ENCODE peak calls at places on chromosomes 1 and 21, in eight cellular contexts. V is ovary; T is AG10803; C is neural progenitor cell; U is CD8-positive, alpha-beta memory T cell; F is fibroblast of the aortic adventitia; L is cardiac muscle cell; Y is BE2C. G is an unnamed sample.

GRCh38 chr1:168084396-168085231 is 52.1 kb downstream of the GPR161 start:
- DNase-seq in V (peak), T (peak), C (peak), U (peak), F (peak), L (peak), Y (peak), G (peak)

GRCh38 chr1:24964811-24965570 is 34.9 kb upstream of the RUNX3 start:
- DNase-seq in V (no peak), T (peak), C (no peak), U (peak), F (no peak), L (no peak), Y (no peak), G (no peak)

GRCh38 chr1:95396557-95396956 is 162.5 kb downstream of the RWDD3 start:
- DNase-seq in V (no peak), T (no peak), C (no peak), U (no peak), F (no peak), L (no peak), Y (peak), G (no peak)

GRCh38 chr1:230807029-230807428 is 59.8 kb downstream of the CAPN9 start:
- DNase-seq in V (no peak), T (no peak), C (no peak), U (no peak), F (no peak), L (no peak), Y (no peak), G (no peak)

GRCh38 chr1:147851149-147851548 is 51.4 kb upstream of the GJA8 start:
- DNase-seq in V (no peak), T (no peak), C (no peak), U (no peak), F (no peak), L (no peak), Y (no peak), G (peak)

GRCh38 chr1:170663011-170663410 is 920 bp upstream of the PRRX1 start:
- DNase-seq in V (no peak), T (peak), C (peak), U (no peak), F (peak), L (no peak), Y (no peak), G (peak)

GRCh38 chr1:55071477-55071876 is 32.1 kb downstream of the PCSK9 start:
- DNase-seq in V (no peak), T (peak), C (peak), U (no peak), F (peak), L (peak), Y (no peak), G (peak)

GRCh38 chr1:104294259-104294658 is 544.6 kb downstream of the AMY1C start:
- DNase-seq in V (no peak), T (no peak), C (no peak), U (no peak), F (no peak), L (no peak), Y (peak), G (no peak)

GRCh38 chr1:77857557-77857956 is 30.9 kb upstream of the NEXN start:
- DNase-seq in V (no peak), T (peak), C (no peak), U (no peak), F (peak), L (no peak), Y (no peak), G (peak)

GRCh38 chr1:234722904-234723588 is 113.1 kb upstream of the IRF2BP2 start:
- DNase-seq in V (peak), T (peak), C (no peak), U (peak), F (peak), L (no peak), Y (peak), G (peak)

GRCh38 chr21:37082856-37083611 is 10.0 kb downstream of the TTC3 start:
- DNase-seq in V (no peak), T (no peak), C (no peak), U (no peak), F (no peak), L (no peak), Y (no peak), G (no peak)

GRCh38 chr1:72230746-72231145 is 51.6 kb downstream of the NEGR1 start:
- DNase-seq in V (no peak), T (peak), C (no peak), U (no peak), F (peak), L (no peak), Y (no peak), G (no peak)

GRCh38 chr1:248812736-248813425 is 12.8 kb downstream of the SH3BP5L start:
- DNase-seq in V (no peak), T (no peak), C (no peak), U (no peak), F (no peak), L (no peak), Y (no peak), G (no peak)

GRCh38 chr1:45544530-45544929 is 6.1 kb upstream of the AKR1A1 start:
- DNase-seq in V (no peak), T (no peak), C (no peak), U (no peak), F (no peak), L (no peak), Y (no peak), G (no peak)

GRCh38 chr1:35530946-35531345 is 26.3 kb downstream of the KIAA0319L start:
- DNase-seq in V (no peak), T (no peak), C (no peak), U (no peak), F (no peak), L (no peak), Y (no peak), G (no peak)

GRCh38 chr1:94039514-94039870 is 81.5 kb downstream of the ABCA4 start:
- DNase-seq in V (peak), T (peak), C (peak), U (peak), F (peak), L (peak), Y (peak), G (peak)

GRCh38 chr1:18384477-18384876 is 96.3 kb upstream of the KLHDC7A start:
- DNase-seq in V (no peak), T (no peak), C (no peak), U (no peak), F (no peak), L (no peak), Y (no peak), G (no peak)

GRCh38 chr1:175887981-175888428 is 144.6 kb upstream of the TNR start:
- DNase-seq in V (peak), T (peak), C (peak), U (no peak), F (peak), L (peak), Y (peak), G (peak)

GRCh38 chr1:158564608-158565007 is 5.8 kb downstream of the OR6P1 start:
- DNase-seq in V (no peak), T (no peak), C (no peak), U (no peak), F (no peak), L (no peak), Y (no peak), G (no peak)

GRCh38 chr1:93171549-93172050 is 8.6 kb downstream of the TMED5 start:
- DNase-seq in V (no peak), T (no peak), C (no peak), U (no peak), F (no peak), L (no peak), Y (no peak), G (no peak)

GRCh38 chr1:48677306-48678287 is 99.1 kb downstream of the BEND5 start:
- DNase-seq in V (peak), T (peak), C (peak), U (no peak), F (peak), L (peak), Y (peak), G (peak)

GRCh38 chr1:170592591-170593111 is 60.7 kb downstream of the GORAB start:
- DNase-seq in V (no peak), T (peak), C (no peak), U (no peak), F (peak), L (no peak), Y (no peak), G (no peak)

GRCh38 chr1:181061891-181062777 is 26.4 kb upstream of the IER5 start:
- DNase-seq in V (no peak), T (peak), C (no peak), U (peak), F (no peak), L (no peak), Y (no peak), G (no peak)

GRCh38 chr1:37073752-37074151 is 39.4 kb upstream of the GRIK3 start:
- DNase-seq in V (no peak), T (no peak), C (no peak), U (no peak), F (no peak), L (no peak), Y (peak), G (no peak)

GRCh38 chr1:161082996-161083742 is 6.2 kb downstream of the NECTIN4 start:
- DNase-seq in V (peak), T (peak), C (no peak), U (no peak), F (peak), L (no peak), Y (peak), G (peak)

GRCh38 chr1:203534526-203534925 is 40.6 kb downstream of the OPTC start:
- DNase-seq in V (peak), T (peak), C (peak), U (no peak), F (peak), L (no peak), Y (no peak), G (peak)

GRCh38 chr1:186487163-186487562 is 26.2 kb upstream of the PDC start:
- DNase-seq in V (no peak), T (no peak), C (no peak), U (no peak), F (no peak), L (no peak), Y (no peak), G (peak)
- H3K4me3 ChIP-seq in V (no peak), T (no peak), C (no peak), U (no peak), F (no peak), L (no peak), Y (no peak), G (no peak)

DNA sequence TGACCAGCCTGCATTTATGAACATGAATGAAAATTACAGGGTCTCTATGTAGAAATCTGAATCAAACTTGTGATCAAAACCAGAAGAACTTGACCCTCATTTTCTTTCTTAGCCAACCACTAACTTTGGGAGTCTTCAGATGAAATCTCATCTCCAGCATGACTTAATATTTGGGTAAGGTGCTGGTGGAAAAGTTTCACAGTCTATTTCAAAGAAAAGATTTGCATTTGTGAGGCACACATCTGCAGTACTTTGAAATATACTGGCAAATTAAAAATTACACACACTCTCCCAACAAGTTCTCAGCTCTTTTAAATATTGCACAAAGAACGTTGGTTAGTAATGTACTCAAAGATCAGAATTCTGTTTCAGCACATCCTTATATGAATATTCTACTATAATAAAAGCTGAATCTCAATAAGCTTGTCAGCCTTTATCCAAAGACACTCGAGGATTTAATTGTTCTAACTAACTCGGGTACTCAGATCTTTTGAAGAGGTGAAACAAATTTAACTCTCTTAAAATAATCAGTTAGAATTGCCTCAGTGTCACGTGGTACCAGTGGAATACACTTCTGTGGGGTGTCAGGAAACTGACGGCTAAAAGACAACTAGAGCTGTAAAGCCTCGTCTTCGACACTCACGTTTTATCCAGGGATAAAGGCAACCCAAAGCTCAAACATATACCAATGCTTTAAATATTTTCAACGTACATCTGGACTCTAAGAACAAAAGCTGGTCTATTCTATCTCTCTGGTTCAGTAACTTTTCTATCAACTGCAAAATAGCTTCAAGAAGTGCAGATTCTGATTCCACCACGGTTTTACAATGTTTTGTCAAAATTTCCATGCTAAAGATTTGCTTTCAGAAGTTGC is 19.1 kb downstream of the SAMSN1 start:
- DNase-seq in V (no peak), T (no peak), C (no peak), U (no peak), F (no peak), L (peak), Y (no peak), G (no peak)
- H3K4me3 ChIP-seq in V (no peak), T (no peak), C (no peak), U (peak), F (no peak), L (no peak), Y (no peak), G (no peak)

DNA sequence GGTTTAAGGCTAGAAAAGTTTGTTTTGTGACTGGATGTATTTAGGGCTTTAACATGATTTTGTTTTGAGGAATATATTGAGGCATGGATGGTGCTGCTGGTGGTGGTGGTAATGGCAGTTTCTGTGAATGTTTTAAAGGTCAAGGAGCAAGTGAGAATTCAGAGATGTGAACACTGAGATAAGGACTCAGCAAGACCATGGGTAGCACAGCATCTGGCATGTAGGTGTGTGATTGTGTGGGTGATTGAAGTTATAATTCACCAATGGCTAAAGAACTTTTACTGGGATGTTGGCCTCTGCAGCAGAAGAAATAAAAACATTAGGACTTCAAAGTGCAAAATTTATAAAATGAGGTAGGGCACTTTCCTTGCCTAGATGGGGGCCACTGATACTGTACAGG is 65.9 kb downstream of the MACF1 start:
- DNase-seq in V (no peak), T (no peak), C (no peak), U (no peak), F (no peak), L (no peak), Y (no peak), G (no peak)
- H3K4me3 ChIP-seq in V (no peak), T (peak), C (no peak), U (no peak), F (peak), L (no peak), Y (no peak), G (peak)

GRCh38 chr1:218467101-218467728 is 122.1 kb downstream of the TGFB2 start:
- DNase-seq in V (no peak), T (peak), C (no peak), U (no peak), F (no peak), L (no peak), Y (no peak), G (peak)
- H3K4me3 ChIP-seq in V (no peak), T (no peak), C (no peak), U (no peak), F (no peak), L (no peak), Y (no peak), G (no peak)

GRCh38 chr1:196609114-196609737 is 986 bp upstream of the KCNT2 start:
- DNase-seq in V (no peak), T (no peak), C (peak), U (peak), F (peak), L (peak), Y (peak), G (no peak)
- H3K4me3 ChIP-seq in V (peak), T (peak), C (peak), U (no peak), F (peak), L (peak), Y (peak), G (peak)

GRCh38 chr1:211648336-211648735 is 27.1 kb downstream of the NEK2 start:
- DNase-seq in V (no peak), T (no peak), C (no peak), U (no peak), F (peak), L (peak), Y (no peak), G (peak)

GRCh38 chr1:211644653-211645052 is 30.8 kb downstream of the NEK2 start:
- DNase-seq in V (no peak), T (no peak), C (no peak), U (no peak), F (no peak), L (no peak), Y (no peak), G (no peak)

GRCh38 chr1:211648980-211649934 is 26.2 kb downstream of the NEK2 start:
- DNase-seq in V (peak), T (peak), C (no peak), U (peak), F (peak), L (peak), Y (peak), G (peak)

GRCh38 chr1:211647666-211648065 is 27.8 kb downstream of the NEK2 start:
- DNase-seq in V (no peak), T (no peak), C (no peak), U (no peak), F (no peak), L (no peak), Y (no peak), G (no peak)

GRCh38 chr1:211646566-211646965 is 28.9 kb downstream of the NEK2 start:
- DNase-seq in V (no peak), T (no peak), C (no peak), U (no peak), F (no peak), L (no peak), Y (no peak), G (no peak)
- H3K4me3 ChIP-seq in V (no peak), T (no peak), C (no peak), U (no peak), F (no peak), L (no peak), Y (no peak), G (no peak)

DNA sequence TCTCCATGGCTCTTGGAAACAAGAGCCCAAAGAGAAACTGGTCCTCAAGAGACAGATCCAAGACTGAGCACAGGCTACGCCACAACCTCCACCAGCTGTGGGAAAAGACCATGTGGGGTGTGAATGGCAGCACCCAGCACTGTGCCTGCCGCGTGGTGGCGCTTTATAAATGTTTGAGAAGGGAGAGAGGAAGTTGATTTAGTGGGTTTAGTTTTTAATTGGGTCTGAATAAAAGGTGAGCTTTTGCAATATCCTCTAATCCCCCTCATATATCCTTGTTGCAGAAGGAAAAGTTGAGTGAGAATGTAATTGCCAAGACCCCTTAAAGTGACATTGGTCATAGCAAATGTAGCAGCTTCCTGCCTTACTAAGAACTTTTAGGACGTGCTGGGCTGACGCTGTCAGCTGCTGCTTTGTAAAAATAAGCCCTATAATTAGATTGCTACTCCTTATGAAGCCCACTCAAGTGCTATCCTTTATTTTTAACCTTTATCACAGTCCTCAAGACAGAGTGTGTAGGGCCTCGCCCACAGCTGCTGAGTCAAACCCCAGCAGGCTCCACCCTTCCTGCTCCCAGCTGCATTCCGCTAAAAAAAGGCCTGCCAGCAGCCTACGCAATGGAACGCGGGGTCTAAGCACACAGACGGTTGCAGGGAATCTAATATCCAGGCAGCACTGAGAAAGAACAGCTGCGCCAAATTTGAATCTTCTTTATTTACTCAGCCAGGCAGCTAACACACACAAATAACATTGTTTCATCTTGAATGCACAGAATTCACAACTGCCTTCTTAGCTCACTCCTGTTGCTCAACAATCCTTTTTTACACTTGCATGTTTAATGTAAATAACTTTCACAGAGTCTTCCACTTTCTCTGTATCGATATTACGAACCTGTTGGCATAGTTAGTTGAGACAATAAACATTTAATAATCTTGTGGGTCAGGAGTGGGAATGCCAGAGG is 47.3 kb upstream of the PRDX6 start:
- DNase-seq in V (peak), T (peak), C (peak), U (peak), F (peak), L (peak), Y (peak), G (peak)
- H3K4me3 ChIP-seq in V (no peak), T (peak), C (peak), U (no peak), F (peak), L (peak), Y (peak), G (peak)

DNA sequence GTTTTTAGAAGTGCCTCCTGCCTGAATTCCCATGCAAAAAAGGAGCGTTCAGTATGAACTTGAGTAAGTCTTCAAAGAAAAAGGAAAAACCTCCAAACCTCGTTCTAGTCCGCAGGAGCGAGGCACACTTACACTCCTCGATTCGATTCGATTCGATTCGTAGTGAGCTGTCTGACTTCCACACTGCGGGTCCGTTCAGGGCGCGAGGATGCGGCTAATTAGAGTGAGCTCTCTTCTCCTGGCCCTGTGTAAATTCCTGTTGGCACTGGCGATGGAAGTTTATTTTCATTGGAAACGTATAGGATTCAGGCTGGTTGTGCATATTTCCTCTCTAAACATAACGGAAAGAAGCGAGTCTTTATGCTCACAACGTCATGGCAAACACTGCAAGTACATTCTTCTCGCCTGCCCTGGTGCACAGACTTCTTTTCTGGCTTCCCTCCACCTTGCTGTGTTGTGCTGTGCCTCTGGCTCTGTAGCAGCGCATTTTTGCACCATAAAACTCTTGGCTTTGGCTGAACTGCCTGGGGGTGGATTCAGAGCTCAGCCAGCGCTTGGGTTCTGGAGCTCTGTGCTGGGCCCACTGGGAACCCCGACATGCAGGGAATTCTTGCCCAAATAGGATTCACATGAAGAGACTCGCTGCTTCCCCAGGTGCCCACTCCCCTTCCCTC is 2.7 kb downstream of the HUNK start:
- DNase-seq in V (no peak), T (peak), C (no peak), U (no peak), F (no peak), L (no peak), Y (no peak), G (no peak)
- H3K4me3 ChIP-seq in V (no peak), T (peak), C (peak), U (no peak), F (no peak), L (no peak), Y (no peak), G (no peak)

GRCh38 chr21:25313891-25314646 is 293.2 kb downstream of the MRPL39 start:
- DNase-seq in V (no peak), T (peak), C (no peak), U (no peak), F (peak), L (peak), Y (no peak), G (peak)
- H3K4me3 ChIP-seq in V (no peak), T (no peak), C (no peak), U (no peak), F (no peak), L (no peak), Y (peak), G (no peak)